ENCODE peak calls at places on chromosomes 11 and 22, in six cellular contexts. D is upper lobe of right lung, W is lung, C is IMR-90, A is brain microvascular endothelial cell, N is heart left ventricle. Q is an unnamed sample.

GRCh38 chr11:72005347-72006260 is 6.9 kb downstream of the IL18BP start:
- DNase-seq in D (peak), W (no peak), C (no peak), A (no peak), N (no peak), Q (no peak)

GRCh38 chr11:2929511-2929879 is 275 bp upstream of the PHLDA2 start:
- DNase-seq in D (peak), W (peak), C (peak), A (peak), N (peak), Q (no peak)

GRCh38 chr11:73598719-73599379 is 937 bp upstream of the FAM168A start:
- DNase-seq in D (no peak), W (no peak), C (no peak), A (no peak), N (no peak), Q (no peak)

GRCh38 chr22:48503876-48504275 is 1323.8 kb downstream of the BRD1 start:
- DNase-seq in D (no peak), W (no peak), C (no peak), A (no peak), N (peak), Q (no peak)

GRCh38 chr11:118438314-118438931 is 2.1 kb downstream of the KMT2A start:
- DNase-seq in D (no peak), W (peak), C (peak), A (peak), N (peak), Q (no peak)

GRCh38 chr11:20088368-20089260 is 71.7 kb downstream of the DBX1 start:
- DNase-seq in D (no peak), W (no peak), C (peak), A (no peak), N (no peak), Q (no peak)

GRCh38 chr11:126416542-126417090 is 61.1 kb downstream of the ST3GAL4 start:
- DNase-seq in D (peak), W (peak), C (peak), A (peak), N (peak), Q (peak)

GRCh38 chr22:30304495-30305244 is 15.4 kb upstream of the CASTOR1 start:
- DNase-seq in D (peak), W (no peak), C (no peak), A (no peak), N (no peak), Q (no peak)

GRCh38 chr11:77204792-77205466 is 76.9 kb downstream of the MYO7A start:
- DNase-seq in D (no peak), W (no peak), C (no peak), A (no peak), N (no peak), Q (no peak)

GRCh38 chr22:45996241-45997076 is 19.5 kb upstream of the WNT7B start:
- DNase-seq in D (peak), W (peak), C (peak), A (peak), N (peak), Q (no peak)

GRCh38 chr22:36860821-36861659 is at the start of gene NCF4:
- DNase-seq in D (peak), W (peak), C (no peak), A (no peak), N (peak), Q (no peak)

GRCh38 chr22:41446057-41446501 is 522 bp downstream of the TOB2 start:
- DNase-seq in D (peak), W (peak), C (no peak), A (no peak), N (peak), Q (no peak)

GRCh38 chr22:49005557-49005956 is 822.1 kb downstream of the BRD1 start:
- DNase-seq in D (no peak), W (no peak), C (no peak), A (no peak), N (no peak), Q (no peak)

GRCh38 chr11:477042-477715 is 27.1 kb downstream of the PTDSS2 start:
- DNase-seq in D (no peak), W (no peak), C (no peak), A (no peak), N (no peak), Q (no peak)

GRCh38 chr11:126423743-126424142 is 68.3 kb downstream of the ST3GAL4 start:
- DNase-seq in D (no peak), W (no peak), C (no peak), A (no peak), N (no peak), Q (no peak)

GRCh38 chr11:117816151-117816741 is 8.3 kb downstream of the FXYD2 start:
- DNase-seq in D (no peak), W (no peak), C (peak), A (peak), N (peak), Q (no peak)

GRCh38 chr11:32213223-32213622 is 122.3 kb downstream of the RCN1 start:
- DNase-seq in D (no peak), W (no peak), C (peak), A (peak), N (no peak), Q (no peak)

GRCh38 chr22:47748887-47749286 is 986.4 kb downstream of the TBC1D22A start:
- DNase-seq in D (no peak), W (no peak), C (no peak), A (no peak), N (no peak), Q (no peak)

GRCh38 chr11:134861490-134862107 is 449.6 kb upstream of the B3GAT1 start:
- DNase-seq in D (no peak), W (no peak), C (no peak), A (no peak), N (no peak), Q (no peak)

GRCh38 chr11:119144825-119145476 is 3.9 kb upstream of the ABCG4 start:
- DNase-seq in D (peak), W (peak), C (peak), A (peak), N (peak), Q (no peak)

GRCh38 chr11:90738799-90739198 is 516.0 kb upstream of the CHORDC1 start:
- DNase-seq in D (no peak), W (no peak), C (no peak), A (no peak), N (no peak), Q (no peak)
- H3K27ac ChIP-seq in D (no peak), W (no peak), C (no peak), A (no peak), N (no peak), Q (no peak)

GRCh38 chr11:13140873-13141655 is 131.9 kb downstream of the RASSF10 start:
- DNase-seq in D (no peak), W (peak), C (peak), A (no peak), N (no peak), Q (no peak)

GRCh38 chr11:13143486-13144297 is 133.9 kb upstream of the BMAL1 start:
- DNase-seq in D (no peak), W (no peak), C (no peak), A (no peak), N (no peak), Q (no peak)

GRCh38 chr11:13141731-13142724 is 132.9 kb downstream of the RASSF10 start:
- DNase-seq in D (no peak), W (no peak), C (no peak), A (no peak), N (no peak), Q (no peak)

GRCh38 chr11:13137778-13138400 is 128.8 kb downstream of the RASSF10 start:
- DNase-seq in D (no peak), W (no peak), C (peak), A (no peak), N (no peak), Q (no peak)

DNA sequence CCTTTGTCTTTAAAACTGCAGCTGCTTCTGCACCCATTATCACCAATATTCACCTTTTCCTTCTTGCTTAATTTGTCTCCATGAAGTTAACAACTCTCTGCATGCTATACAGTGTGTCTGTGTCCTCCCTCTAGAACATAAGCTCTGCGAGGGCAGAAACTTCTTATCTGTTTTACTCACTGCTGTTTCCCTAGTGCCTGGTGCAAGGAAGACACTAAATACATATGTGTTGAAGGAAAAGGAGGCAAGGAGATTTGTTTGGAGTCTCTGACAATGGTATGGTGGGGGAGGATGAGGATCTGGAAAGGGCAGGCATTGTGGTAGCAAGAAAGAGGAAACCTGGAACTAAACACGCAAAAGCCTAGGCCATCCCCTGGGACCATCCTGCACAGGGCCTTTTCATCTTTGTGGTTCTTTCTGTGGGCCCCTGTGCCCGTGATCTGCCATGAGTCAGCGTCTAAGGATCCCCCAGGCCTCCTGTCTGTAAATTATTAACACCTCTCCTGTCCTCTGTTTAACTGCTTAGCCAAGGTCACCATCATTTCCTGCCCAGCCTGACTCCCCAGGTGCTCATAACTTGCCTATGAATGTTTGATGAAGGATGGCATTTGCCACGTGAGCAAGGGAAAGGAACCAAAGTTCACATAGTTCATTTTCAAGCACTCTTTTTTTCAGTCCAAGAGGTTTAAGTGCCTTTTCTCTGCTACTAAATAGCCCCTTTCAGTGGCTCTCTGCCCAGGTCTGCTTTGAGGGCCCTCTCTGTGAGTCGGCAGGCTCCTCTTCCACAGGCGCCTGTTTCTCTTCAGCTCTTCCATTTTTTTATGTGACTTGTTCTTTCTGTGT is 131.1 kb downstream of the RASSF10 start:
- DNase-seq in D (peak), W (peak), C (peak), A (peak), N (no peak), Q (no peak)
- H3K27ac ChIP-seq in D (no peak), W (no peak), C (no peak), A (no peak), N (no peak), Q (no peak)

DNA sequence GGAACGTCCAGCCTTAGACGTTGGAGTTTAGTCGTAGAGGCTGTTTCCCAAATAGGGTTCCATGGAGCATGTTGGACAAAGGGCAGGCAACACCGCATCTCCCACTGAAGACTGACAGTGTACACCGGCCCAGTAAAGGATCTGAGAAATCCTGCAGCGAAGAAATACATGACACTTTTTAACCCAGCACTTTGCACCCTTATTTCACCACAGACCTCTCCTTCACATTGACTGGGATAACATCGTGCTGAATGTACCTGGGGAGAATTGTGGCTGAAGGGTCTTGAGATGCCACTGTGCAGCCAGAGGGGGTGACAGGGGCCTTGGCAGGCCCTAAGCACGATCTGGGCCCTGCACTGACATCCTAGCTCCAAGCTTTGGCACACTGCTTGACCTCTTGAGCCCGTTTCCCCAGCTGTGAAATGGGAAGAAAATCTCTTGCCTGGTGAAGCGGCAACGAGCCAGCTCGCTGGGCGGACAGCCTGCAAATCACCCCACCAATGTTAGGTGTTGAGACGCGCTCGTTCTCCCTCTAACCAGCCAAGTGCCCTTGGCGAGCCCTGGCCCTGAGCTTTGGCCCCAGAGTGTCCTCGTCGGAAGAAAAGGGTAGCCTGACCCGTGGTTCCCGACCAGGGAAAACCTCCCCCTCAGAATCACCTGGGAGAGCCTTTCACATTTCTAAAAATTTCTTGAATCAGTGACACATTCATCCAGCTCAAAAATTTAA is 13.4 kb downstream of the CD5 start:
- DNase-seq in D (no peak), W (no peak), C (no peak), A (no peak), N (no peak), Q (no peak)
- H3K27ac ChIP-seq in D (no peak), W (no peak), C (no peak), A (no peak), N (no peak), Q (no peak)

DNA sequence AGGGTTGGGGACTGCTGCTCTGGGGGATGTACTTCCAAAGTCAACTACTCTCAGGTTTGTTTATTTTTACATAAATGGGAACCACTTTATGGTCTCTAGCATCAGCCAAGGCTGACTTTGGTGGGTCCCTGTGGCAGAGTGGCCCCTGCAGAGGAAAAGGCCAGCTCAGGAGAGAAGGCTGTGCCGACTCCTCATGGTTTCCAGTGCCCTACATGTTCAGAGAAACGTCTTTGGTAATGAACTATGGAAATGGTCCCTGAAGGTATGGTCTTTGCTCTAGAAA is 3.0 kb upstream of the ZDHHC8 start:
- DNase-seq in D (no peak), W (no peak), C (no peak), A (no peak), N (no peak), Q (no peak)
- H3K27ac ChIP-seq in D (no peak), W (peak), C (no peak), A (no peak), N (no peak), Q (no peak)

GRCh38 chr11:66067640-66068039 is 2.4 kb upstream of the PACS1 start:
- DNase-seq in D (no peak), W (no peak), C (no peak), A (no peak), N (no peak), Q (no peak)
- H3K27ac ChIP-seq in D (peak), W (no peak), C (no peak), A (no peak), N (peak), Q (no peak)